ENCODE peak calls at places on chromosome 4, in five cellular contexts. D is T-helper 2 cell; U is stimulated activated CD8-positive, alpha-beta memory T cell treated with anti-CD3 and anti-CD28 coated beads, Interleukin-7, amount 100 ng/mL, for 1 hour; N is left cardiac atrium; Q is NCI-H2107. B is an unnamed sample.

GRCh38 chr4:7222521-7222920 is 30.2 kb downstream of the SORCS2 start:
- DNase-seq in U (no peak), D (no peak), Q (no peak), N (no peak), B (no peak)

GRCh38 chr4:181138116-181138515 is 1105.1 kb upstream of the TENM3 start:
- DNase-seq in D (no peak), Q (no peak), U (no peak), N (no peak), B (no peak)

GRCh38 chr4:6523251-6523650 is 50.8 kb upstream of the PPP2R2C start:
- DNase-seq in Q (no peak), N (no peak), U (no peak), D (no peak), B (no peak)

GRCh38 chr4:140251566-140251965 is 97.6 kb upstream of the MAML3 start:
- DNase-seq in D (no peak), N (no peak), Q (no peak), U (no peak), B (no peak)

GRCh38 chr4:59805176-59805575 is 1395.0 kb upstream of the ADGRL3 start:
- DNase-seq in N (no peak), U (no peak), Q (no peak), D (no peak), B (no peak)

GRCh38 chr4:86959588-86960500 is 25.0 kb downstream of the AFF1 start:
- DNase-seq in Q (no peak), U (no peak), D (no peak), N (no peak), B (no peak)

GRCh38 chr4:74682567-74683359 is 111.6 kb downstream of the BTC start:
- DNase-seq in Q (no peak), D (no peak), N (no peak), U (no peak), B (no peak)

GRCh38 chr4:74365761-74366160 is 816 bp downstream of the EREG start:
- DNase-seq in Q (no peak), D (no peak), U (no peak), N (peak), B (no peak)

GRCh38 chr4:153634737-153635353 is 49.2 kb upstream of the TLR2 start:
- DNase-seq in D (no peak), U (no peak), Q (no peak), N (no peak), B (no peak)

GRCh38 chr4:115834441-115834840 is 721.0 kb upstream of the NDST4 start:
- DNase-seq in D (no peak), Q (no peak), N (no peak), U (no peak), B (no peak)

GRCh38 chr4:150462743-150463142 is 119.2 kb upstream of the MAB21L2 start:
- DNase-seq in N (no peak), U (no peak), Q (no peak), D (no peak), B (no peak)

GRCh38 chr4:44186850-44187246 is 261.8 kb downstream of the KCTD8 start:
- DNase-seq in N (no peak), D (no peak), Q (no peak), U (no peak), B (no peak)